ENCODE peak calls at places on chromosomes 16 and 17, in six cellular contexts. I is IMR-90, G is H9, D is neuronal stem cell, R is mesenchymal stem cell, Y is H1. F is an unnamed sample.

GRCh38 chr17:3961564-3962047 is 2.6 kb downstream of the ATP2A3 start:
- DNase-seq in I (no peak), G (no peak), D (no peak), R (no peak), Y (no peak), F (no peak)

GRCh38 chr17:38598536-38598935 is 7.2 kb downstream of the SRCIN1 start:
- DNase-seq in I (peak; percentile 57), G (peak; percentile 99), D (peak; percentile 87), R (peak; percentile 65), Y (peak; percentile 93), F (peak; percentile 86)

GRCh38 chr17:26809033-26809432 is 484.9 kb upstream of the WSB1 start:
- DNase-seq in I (peak; percentile 43), G (no peak), D (peak; percentile 42), R (peak; percentile 2), Y (no peak), F (no peak)

GRCh38 chr17:1055751-1056645 is 59.1 kb downstream of the TIMM22 start:
- DNase-seq in I (peak; percentile 59), G (peak; percentile 84), D (peak; percentile 57), R (peak; percentile 72), Y (peak; percentile 87), F (peak; percentile 27)

GRCh38 chr16:67326472-67327309 is at the start of the genes KCTD19 and LRRC36:
- DNase-seq in I (no peak), G (peak; percentile 97), D (peak; percentile 85), R (peak; percentile 39), Y (peak; percentile 100), F (peak; percentile 38)

GRCh38 chr17:19796457-19796856 is 48.4 kb upstream of the ALDH3A1 start:
- DNase-seq in I (no peak), G (no peak), D (no peak), R (no peak), Y (no peak), F (no peak)

GRCh38 chr16:73206306-73206705 is 158.4 kb upstream of the ZFHX3 start:
- DNase-seq in I (peak; percentile 12), G (no peak), D (no peak), R (no peak), Y (no peak), F (no peak)

GRCh38 chr16:67236551-67237395 is 9.8 kb downstream of the TMEM208 start:
- DNase-seq in I (peak; percentile 31), G (peak; percentile 97), D (no peak), R (peak; percentile 64), Y (peak; percentile 98), F (peak; percentile 42)

GRCh38 chr17:2485543-2485942 is 26.1 kb downstream of the METTL16 start:
- DNase-seq in I (no peak), G (no peak), D (no peak), R (no peak), Y (no peak), F (peak; percentile 39)

GRCh38 chr17:78416791-78417530 is 38.5 kb downstream of the PGS1 start:
- DNase-seq in I (no peak), G (no peak), D (no peak), R (peak; percentile 95), Y (no peak), F (no peak)

GRCh38 chr16:14564881-14565687 is 65.0 kb downstream of the PARN start:
- DNase-seq in I (peak; percentile 14), G (no peak), D (no peak), R (no peak), Y (no peak), F (no peak)

GRCh38 chr17:79612468-79613194 is 1.8 kb upstream of the RBFOX3 start:
- DNase-seq in I (peak; percentile 5), G (peak; percentile 96), D (peak; percentile 69), R (no peak), Y (peak; percentile 97), F (peak; percentile 20)

GRCh38 chr17:18332909-18333489 is 17.9 kb downstream of the SMCR8 start:
- DNase-seq in I (peak; percentile 28), G (no peak), D (no peak), R (no peak), Y (no peak), F (no peak)

GRCh38 chr17:19010729-19011505 is 6.4 kb upstream of the FAM83G start:
- DNase-seq in I (no peak), G (no peak), D (no peak), R (peak; percentile 47), Y (no peak), F (no peak)

GRCh38 chr17:27533874-27534815 is 77.9 kb downstream of the KSR1 start:
- DNase-seq in I (peak; percentile 98), G (peak; percentile 63), D (no peak), R (peak; percentile 88), Y (no peak), F (peak; percentile 79)

GRCh38 chr16:68270353-68270752 is 6.0 kb downstream of the SLC7A6 start:
- DNase-seq in I (no peak), G (no peak), D (no peak), R (no peak), Y (no peak), F (no peak)

GRCh38 chr16:49930841-49931240 is 74.9 kb upstream of the ZNF423 start:
- DNase-seq in I (no peak), G (no peak), D (no peak), R (no peak), Y (no peak), F (no peak)

GRCh38 chr17:61409301-61410099 is 9.9 kb downstream of the TBX2 start:
- DNase-seq in I (peak; percentile 78), G (peak; percentile 62), D (no peak), R (peak; percentile 74), Y (peak; percentile 73), F (peak; percentile 81)

GRCh38 chr16:63241476-63241875 is 1205.2 kb upstream of the CDH8 start:
- DNase-seq in I (no peak), G (no peak), D (no peak), R (no peak), Y (no peak), F (no peak)

GRCh38 chr17:56891751-56892150 is 22.1 kb downstream of the TRIM25 start:
- DNase-seq in I (no peak), G (peak; percentile 78), D (no peak), R (no peak), Y (peak; percentile 90), F (peak; percentile 48)

GRCh38 chr16:52436646-52437645 is 110.0 kb downstream of the TOX3 start:
- DNase-seq in I (no peak), G (no peak), D (no peak), R (no peak), Y (no peak), F (no peak)

GRCh38 chr17:8029121-8029520 is 9.7 kb upstream of the ALOX15B start:
- DNase-seq in I (peak; percentile 20), G (no peak), D (no peak), R (no peak), Y (no peak), F (peak; percentile 94)

GRCh38 chr16:31071861-31072260 is 2.2 kb downstream of the ZNF668 start:
- DNase-seq in I (peak; percentile 94), G (no peak), D (no peak), R (peak; percentile 58), Y (no peak), F (no peak)

GRCh38 chr16:23587726-23588125 is 8.4 kb downstream of the NDUFAB1 start:
- DNase-seq in I (peak; percentile 96), G (no peak), D (no peak), R (peak; percentile 15), Y (no peak), F (no peak)

GRCh38 chr17:30570596-30571265 is 93.5 kb downstream of the GOSR1 start:
- DNase-seq in I (no peak), G (peak; percentile 25), D (no peak), R (no peak), Y (no peak), F (no peak)

GRCh38 chr17:28258347-28258887 is 60.6 kb upstream of the TMEM97 start:
- DNase-seq in I (no peak), G (no peak), D (no peak), R (no peak), Y (no peak), F (no peak)

GRCh38 chr16:81121474-81121990 is 25.3 kb upstream of the GCSH start:
- DNase-seq in I (no peak), G (no peak), D (no peak), R (no peak), Y (no peak), F (peak; percentile 88)

GRCh38 chr17:6110592-6110991 is 40.4 kb downstream of the WSCD1 start:
- DNase-seq in I (no peak), G (no peak), D (no peak), R (peak; percentile 4), Y (no peak), F (no peak)

DNA sequence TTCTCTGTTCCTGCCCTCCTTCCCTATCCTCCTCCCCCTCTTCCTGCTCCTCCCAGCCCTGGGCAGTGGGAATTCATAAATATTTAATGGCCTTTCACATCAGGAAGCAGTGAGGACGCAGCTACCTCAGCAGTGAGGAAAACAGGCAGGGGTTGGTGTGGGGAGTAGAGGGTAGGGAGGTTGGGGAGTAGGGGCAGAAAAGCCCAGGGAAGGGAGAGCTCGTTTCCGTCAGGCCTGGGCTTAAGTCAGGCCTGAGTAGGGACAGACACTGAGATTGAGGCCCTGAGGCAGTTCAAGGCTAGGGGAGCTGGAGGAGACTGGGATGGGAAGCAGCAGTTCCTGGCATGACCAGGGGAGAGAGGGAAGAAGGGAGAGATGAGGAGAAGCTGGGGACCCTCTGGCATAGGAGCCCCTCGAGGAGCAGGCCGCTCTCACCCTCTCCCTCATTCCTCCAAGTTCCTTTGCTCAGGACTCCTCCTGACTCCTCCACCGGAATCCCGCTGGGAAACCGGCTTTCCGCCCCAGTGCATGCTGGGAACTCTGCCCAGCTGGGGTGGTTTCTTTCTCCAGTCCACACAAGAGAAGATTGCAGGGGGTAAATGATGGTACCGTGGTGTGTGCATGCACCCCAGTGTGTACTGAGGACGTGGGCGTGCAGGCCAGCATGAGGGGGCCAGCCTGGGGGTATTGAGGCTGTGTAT is 6.2 kb downstream of the SAMD14 start:
- DNase-seq in I (peak; percentile 46), G (peak; percentile 70), D (no peak), R (peak; percentile 47), Y (no peak), F (no peak)
- H3K18ac ChIP-seq in I (peak overlapping the region; percentile 47), G (no peak overlapping the region), D (peak overlapping the region; percentile 67), R (peak overlapping the region; percentile 84), Y (peak overlapping the region; percentile 66), F (no peak overlapping the region)

GRCh38 chr17:32654351-32654750 is 167.6 kb downstream of the CDK5R1 start:
- DNase-seq in I (no peak), G (no peak), D (no peak), R (no peak), Y (no peak), F (no peak)
- H3K14ac ChIP-seq in I (no peak overlapping the region), G (no peak overlapping the region), D (no peak overlapping the region), R (no peak overlapping the region), Y (no peak overlapping the region), F (no peak overlapping the region)

DNA sequence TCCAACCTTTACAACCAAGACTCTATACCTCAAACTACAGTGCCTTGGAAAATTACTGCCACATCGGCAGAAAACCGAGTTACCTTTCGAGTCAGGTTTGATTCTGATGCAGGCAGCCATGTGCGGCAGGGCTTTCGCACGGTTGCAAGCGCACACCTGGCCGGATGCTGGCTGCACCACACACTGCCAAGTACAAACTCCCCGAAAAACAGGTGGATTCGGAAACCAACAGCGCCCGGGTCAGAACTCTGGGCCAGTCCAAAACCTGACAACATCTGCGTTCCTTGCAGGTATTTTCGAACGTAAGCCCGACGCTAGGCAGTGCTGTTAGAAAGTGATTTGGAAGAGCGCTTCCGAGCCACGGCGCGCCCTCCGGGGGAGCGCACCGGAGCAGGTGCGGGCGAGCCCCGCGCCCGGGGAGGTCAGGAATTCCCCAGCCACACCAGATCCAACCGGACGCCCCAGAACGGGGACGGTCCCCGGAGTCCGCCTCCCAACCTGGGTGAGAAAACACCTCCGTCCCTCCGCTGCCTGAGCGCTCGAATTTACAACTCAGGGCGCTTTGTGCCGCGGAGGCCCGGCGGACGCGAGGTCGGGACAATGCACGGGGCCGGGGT is 1.2 kb downstream of the USP7 start:
- DNase-seq in I (no peak), G (no peak), D (no peak), R (peak; percentile 23), Y (no peak), F (peak; percentile 53)
- H3K18ac ChIP-seq in I (no peak overlapping the region), G (peak overlapping the region; percentile 5), D (peak overlapping the region; percentile 94), R (peak overlapping the region; percentile 72), Y (peak overlapping the region; percentile 75), F (peak overlapping the region; percentile 63)

GRCh38 chr16:84924339-84925091 is 86.8 kb downstream of the ZDHHC7 start:
- DNase-seq in I (no peak), G (no peak), D (no peak), R (no peak), Y (no peak), F (no peak)
- H3K14ac ChIP-seq in I (no peak overlapping the region), G (no peak overlapping the region), D (peak overlapping the region; percentile 43), R (no peak overlapping the region), Y (no peak overlapping the region), F (peak overlapping the region; percentile 8)